ENCODE peak calls at places on chromosome 11, in ten cellular contexts. One of them, this sample, is unnamed.
A peak's percentile ranks its signal among the peaks of the same experiment; 100 is the strongest.

GRCh38 chr11:107018902-107019493 is 722 bp upstream of the GUCY1A2 start:
- DNase-seq in MCF 10A: peak; percentile 67
- DNase-seq in K562: no peak
- DNase-seq in NCI-H345: no peak
- DNase-seq in NCI-H82: peak; percentile 61
- DNase-seq in fibroblast of lung: peak; percentile 75
- DNase-seq in mesothelial cell of epicardium: peak; percentile 67
- DNase-seq in midbrain: peak; percentile 60
- DNase-seq in activated naive CD4-positive, alpha-beta T cell: no peak
- DNase-seq in upper lobe of right lung: peak; percentile 77
- DNase-seq in this sample: no peak

GRCh38 chr11:59225017-59225416 is 12.3 kb upstream of the MPEG1 start:
- DNase-seq in mesothelial cell of epicardium: no peak
- DNase-seq in fibroblast of lung: no peak
- DNase-seq in NCI-H82: no peak
- DNase-seq in NCI-H345: no peak
- DNase-seq in upper lobe of right lung: no peak
- DNase-seq in midbrain: no peak
- DNase-seq in MCF 10A: no peak
- DNase-seq in K562: no peak
- DNase-seq in activated naive CD4-positive, alpha-beta T cell: no peak
- DNase-seq in this sample: no peak

GRCh38 chr11:64877390-64878222 is 815 bp downstream of the EHD1 start:
- DNase-seq in NCI-H345: peak; percentile 40
- DNase-seq in upper lobe of right lung: no peak
- DNase-seq in K562: peak; percentile 48
- DNase-seq in MCF 10A: no peak
- DNase-seq in fibroblast of lung: no peak
- DNase-seq in mesothelial cell of epicardium: no peak
- DNase-seq in activated naive CD4-positive, alpha-beta T cell: no peak
- DNase-seq in NCI-H82: no peak
- DNase-seq in midbrain: no peak
- DNase-seq in this sample: no peak

GRCh38 chr11:26929806-26930517 is 64.0 kb upstream of the FIBIN start:
- DNase-seq in fibroblast of lung: no peak
- DNase-seq in NCI-H82: no peak
- DNase-seq in MCF 10A: no peak
- DNase-seq in K562: no peak
- DNase-seq in upper lobe of right lung: no peak
- DNase-seq in midbrain: no peak
- DNase-seq in NCI-H345: no peak
- DNase-seq in mesothelial cell of epicardium: no peak
- DNase-seq in activated naive CD4-positive, alpha-beta T cell: no peak
- DNase-seq in this sample: no peak

GRCh38 chr11:45385844-45386243 is 99.7 kb upstream of the SYT13 start:
- DNase-seq in mesothelial cell of epicardium: no peak
- DNase-seq in upper lobe of right lung: no peak
- DNase-seq in midbrain: no peak
- DNase-seq in fibroblast of lung: no peak
- DNase-seq in K562: no peak
- DNase-seq in NCI-H82: no peak
- DNase-seq in NCI-H345: no peak
- DNase-seq in activated naive CD4-positive, alpha-beta T cell: no peak
- DNase-seq in MCF 10A: no peak
- DNase-seq in this sample: no peak

GRCh38 chr11:22792497-22792896 is 37.1 kb downstream of the SVIP start:
- DNase-seq in MCF 10A: peak; percentile 21
- DNase-seq in K562: peak; percentile 21
- DNase-seq in upper lobe of right lung: no peak
- DNase-seq in mesothelial cell of epicardium: no peak
- DNase-seq in fibroblast of lung: peak; percentile 45
- DNase-seq in midbrain: peak; percentile 83
- DNase-seq in NCI-H82: no peak
- DNase-seq in activated naive CD4-positive, alpha-beta T cell: no peak
- DNase-seq in NCI-H345: no peak
- DNase-seq in this sample: no peak

GRCh38 chr11:249062-249461 is 12.3 kb downstream of the PSMD13 start:
- DNase-seq in K562: no peak
- DNase-seq in upper lobe of right lung: no peak
- DNase-seq in mesothelial cell of epicardium: no peak
- DNase-seq in MCF 10A: no peak
- DNase-seq in activated naive CD4-positive, alpha-beta T cell: no peak
- DNase-seq in midbrain: no peak
- DNase-seq in fibroblast of lung: no peak
- DNase-seq in NCI-H345: no peak
- DNase-seq in NCI-H82: no peak
- DNase-seq in this sample: no peak

GRCh38 chr11:45622283-45622682 is 43.1 kb downstream of the CHST1 start:
- DNase-seq in NCI-H345: no peak
- DNase-seq in mesothelial cell of epicardium: no peak
- DNase-seq in midbrain: no peak
- DNase-seq in activated naive CD4-positive, alpha-beta T cell: no peak
- DNase-seq in fibroblast of lung: no peak
- DNase-seq in upper lobe of right lung: no peak
- DNase-seq in K562: no peak
- DNase-seq in NCI-H82: no peak
- DNase-seq in MCF 10A: no peak
- DNase-seq in this sample: no peak

GRCh38 chr11:122628691-122629555 is 26.6 kb upstream of the UBASH3B start:
- DNase-seq in NCI-H82: peak; percentile 40
- DNase-seq in midbrain: peak; percentile 55
- DNase-seq in mesothelial cell of epicardium: peak; percentile 34
- DNase-seq in upper lobe of right lung: peak; percentile 76
- DNase-seq in MCF 10A: peak; percentile 82
- DNase-seq in K562: peak; percentile 37
- DNase-seq in activated naive CD4-positive, alpha-beta T cell: no peak
- DNase-seq in fibroblast of lung: peak; percentile 79
- DNase-seq in NCI-H345: peak; percentile 54
- DNase-seq in this sample: peak; percentile 70